ENCODE peak calls at places on chromosomes 4 and X, in eight cellular contexts. I, Y, U, J, M, W, K and X are unnamed samples.

GRCh38 chrX:9604111-9604907 is 139.5 kb downstream of the TBL1X start:
- DNase-seq in I (no peak), Y (peak), U (no peak), J (no peak), M (no peak), W (no peak), K (no peak), X (peak)

GRCh38 chr4:183118585-183118984 is 19.5 kb downstream of the WWC2 start:
- DNase-seq in I (no peak), Y (no peak), U (no peak), J (no peak), M (no peak), W (no peak), K (peak), X (peak)

GRCh38 chr4:102642571-102643298 is 118.0 kb downstream of the MANBA start:
- DNase-seq in I (no peak), Y (no peak), U (no peak), J (no peak), M (no peak), W (no peak), K (no peak), X (no peak)

GRCh38 chrX:13685126-13685763 is 3.7 kb upstream of the RAB9A start:
- DNase-seq in I (no peak), Y (no peak), U (no peak), J (no peak), M (no peak), W (no peak), K (no peak), X (no peak)

GRCh38 chr4:73539386-73539785 is 57.8 kb downstream of the AFM start:
- DNase-seq in I (no peak), Y (no peak), U (no peak), J (no peak), M (no peak), W (no peak), K (no peak), X (no peak)

GRCh38 chr4:4350909-4351308 is 36.0 kb upstream of the NSG1 start:
- DNase-seq in I (no peak), Y (no peak), U (no peak), J (no peak), M (no peak), W (no peak), K (no peak), X (no peak)

GRCh38 chrX:83759872-83760271 is 101.1 kb upstream of the CYLC1 start:
- DNase-seq in I (no peak), Y (no peak), U (no peak), J (no peak), M (peak), W (no peak), K (peak), X (no peak)

GRCh38 chr4:69377562-69377961 is 97.3 kb downstream of the UGT2B28 start:
- DNase-seq in I (no peak), Y (no peak), U (no peak), J (no peak), M (no peak), W (no peak), K (no peak), X (no peak)

GRCh38 chr4:146952896-146953295 is 7.2 kb upstream of the TTC29 start:
- DNase-seq in I (no peak), Y (no peak), U (no peak), J (no peak), M (no peak), W (no peak), K (no peak), X (no peak)

GRCh38 chr4:184028571-184028996 is 123.5 kb downstream of the STOX2 start:
- DNase-seq in I (no peak), Y (no peak), U (peak), J (peak), M (no peak), W (no peak), K (peak), X (no peak)

GRCh38 chr4:149161247-149161646 is 654.4 kb downstream of the IQCM start:
- DNase-seq in I (no peak), Y (no peak), U (no peak), J (no peak), M (no peak), W (no peak), K (no peak), X (no peak)

GRCh38 chr4:151990201-151990600 is 229.4 kb upstream of the GATB start:
- DNase-seq in I (no peak), Y (no peak), U (no peak), J (no peak), M (no peak), W (no peak), K (peak), X (no peak)

GRCh38 chr4:36651253-36651652 is 369.8 kb downstream of the DTHD1 start:
- DNase-seq in I (no peak), Y (no peak), U (no peak), J (no peak), M (no peak), W (no peak), K (no peak), X (no peak)

GRCh38 chr4:40264995-40265909 is 68.4 kb downstream of the RHOH start:
- DNase-seq in I (peak), Y (no peak), U (peak), J (peak), M (peak), W (no peak), K (peak), X (no peak)

GRCh38 chr4:111879539-111879938 is 265.7 kb upstream of the FAM241A start:
- DNase-seq in I (no peak), Y (no peak), U (no peak), J (no peak), M (peak), W (no peak), K (no peak), X (no peak)

GRCh38 chr4:151573945-151574344 is 165.0 kb downstream of the FHIP1A start:
- DNase-seq in I (peak), Y (no peak), U (no peak), J (no peak), M (no peak), W (no peak), K (no peak), X (no peak)

GRCh38 chrX:38262715-38263620 is 42.3 kb upstream of the SRPX start:
- DNase-seq in I (no peak), Y (no peak), U (no peak), J (no peak), M (no peak), W (no peak), K (peak), X (no peak)

GRCh38 chr4:107376293-107376692 is 340.2 kb upstream of the DKK2 start:
- DNase-seq in I (no peak), Y (no peak), U (no peak), J (no peak), M (no peak), W (no peak), K (no peak), X (no peak)

GRCh38 chr4:124415206-124415605 is 297.3 kb downstream of the ANKRD50 start:
- DNase-seq in I (no peak), Y (no peak), U (no peak), J (no peak), M (no peak), W (no peak), K (no peak), X (no peak)

GRCh38 chrX:45775462-45775861 is 574.8 kb upstream of the DIPK2B start:
- DNase-seq in I (no peak), Y (no peak), U (no peak), J (no peak), M (no peak), W (no peak), K (peak), X (no peak)

GRCh38 chrX:66672106-66672505 is 33.2 kb upstream of the EDA2R start:
- DNase-seq in I (no peak), Y (no peak), U (no peak), J (no peak), M (no peak), W (no peak), K (peak), X (no peak)

GRCh38 chr4:73867783-73868182 is 1.4 kb upstream of the CXCL1 start:
- DNase-seq in I (peak), Y (no peak), U (no peak), J (no peak), M (no peak), W (no peak), K (peak), X (no peak)

GRCh38 chr4:53714377-53715140 is 123.3 kb upstream of the LNX1 start:
- DNase-seq in I (no peak), Y (no peak), U (no peak), J (no peak), M (no peak), W (no peak), K (no peak), X (no peak)

GRCh38 chr4:174474457-174475075 is 47.7 kb downstream of the HPGD start:
- DNase-seq in I (no peak), Y (no peak), U (no peak), J (no peak), M (no peak), W (no peak), K (peak), X (no peak)

GRCh38 chr4:1752284-1753041 is 31.1 kb downstream of the TACC3 start:
- DNase-seq in I (peak), Y (no peak), U (peak), J (peak), M (no peak), W (no peak), K (no peak), X (no peak)

GRCh38 chr4:186307916-186308315 is 41.9 kb downstream of the F11 start:
- DNase-seq in I (no peak), Y (no peak), U (no peak), J (no peak), M (no peak), W (no peak), K (no peak), X (no peak)

GRCh38 chr4:80507077-80507476 is 171.5 kb downstream of the CFAP299 start:
- DNase-seq in I (no peak), Y (no peak), U (no peak), J (no peak), M (no peak), W (no peak), K (no peak), X (no peak)

GRCh38 chr4:183444953-183445543 is 612 bp downstream of the CDKN2AIP start:
- DNase-seq in I (peak), Y (peak), U (no peak), J (no peak), M (no peak), W (peak), K (peak), X (peak)

GRCh38 chr4:42573249-42573648 is 83.7 kb downstream of the ATP8A1 start:
- DNase-seq in I (no peak), Y (no peak), U (no peak), J (no peak), M (no peak), W (no peak), K (no peak), X (no peak)

GRCh38 chrX:69126642-69127041 is 38.6 kb downstream of the PJA1 start:
- DNase-seq in I (peak), Y (no peak), U (no peak), J (no peak), M (no peak), W (no peak), K (no peak), X (no peak)

GRCh38 chr4:161936625-161937133 is 227.1 kb downstream of the FSTL5 start:
- DNase-seq in I (no peak), Y (no peak), U (no peak), J (no peak), M (no peak), W (no peak), K (peak), X (no peak)

GRCh38 chrX:134625315-134625718 is 33.0 kb downstream of the PLAC1 start:
- DNase-seq in I (no peak), Y (no peak), U (no peak), J (no peak), M (no peak), W (no peak), K (no peak), X (no peak)

GRCh38 chrX:3518870-3519269 is 172.4 kb upstream of the MXRA5 start:
- DNase-seq in I (peak), Y (peak), U (no peak), J (no peak), M (no peak), W (no peak), K (peak), X (no peak)